ENCODE peak calls at places on chromosomes 1 and 21, in four cellular contexts. T is astrocyte of the cerebellum, Q is lung, U is IMR-90. W is an unnamed sample.

GRCh38 chr1:34066921-34067603 is 98.0 kb downstream of the CSMD2 start:
- DNase-seq in T (peak), Q (no peak), U (peak), W (peak)

GRCh38 chr1:70718086-70718630 is 307.1 kb downstream of the CTH start:
- DNase-seq in T (no peak), Q (no peak), U (no peak), W (no peak)

GRCh38 chr21:26587621-26588260 is 14.7 kb upstream of the CYYR1 start:
- DNase-seq in T (no peak), Q (no peak), U (peak), W (peak)

GRCh38 chr1:20589331-20590312 is 725 bp downstream of the CDA start:
- DNase-seq in T (no peak), Q (peak), U (peak), W (peak)

GRCh38 chr1:99677416-99677815 is 31.5 kb downstream of the PALMD start:
- DNase-seq in T (no peak), Q (no peak), U (no peak), W (no peak)

GRCh38 chr1:182330303-182330702 is 61.3 kb downstream of the GLUL start:
- DNase-seq in T (peak), Q (no peak), U (no peak), W (no peak)

GRCh38 chr1:150558328-150558727 is 9.1 kb downstream of the ADAMTSL4 start:
- DNase-seq in T (no peak), Q (no peak), U (no peak), W (no peak)

GRCh38 chr1:193657552-193657951 is 471.1 kb upstream of the B3GALT2 start:
- DNase-seq in T (no peak), Q (no peak), U (no peak), W (no peak)

GRCh38 chr1:145891587-145892485 is 6.2 kb upstream of the ANKRD35 start:
- DNase-seq in T (peak), Q (peak), U (peak), W (peak)

GRCh38 chr1:114342376-114342775 is 168.6 kb downstream of the TRIM33 start:
- DNase-seq in T (no peak), Q (no peak), U (no peak), W (no peak)

GRCh38 chr21:44433791-44434567 is 21.3 kb upstream of the LRRC3 start:
- DNase-seq in T (no peak), Q (no peak), U (no peak), W (no peak)

GRCh38 chr21:46096997-46097825 is 701 bp upstream of the COL6A2 start:
- DNase-seq in T (no peak), Q (no peak), U (no peak), W (no peak)

GRCh38 chr1:241639653-241640148 is 468 bp downstream of the CHML start:
- DNase-seq in T (no peak), Q (peak), U (no peak), W (peak)

GRCh38 chr1:225430301-225430700 is 2.5 kb upstream of the LBR start:
- DNase-seq in T (no peak), Q (no peak), U (no peak), W (no peak)

GRCh38 chr21:45327458-45328197 is 39.9 kb upstream of the POFUT2 start:
- DNase-seq in T (no peak), Q (no peak), U (no peak), W (no peak)

GRCh38 chr1:23019851-23020625 is 770 bp downstream of the KDM1A start:
- DNase-seq in T (no peak), Q (peak), U (peak), W (peak)

GRCh38 chr1:201408176-201408814 is 9.2 kb upstream of the LAD1 start:
- DNase-seq in T (peak), Q (peak), U (peak), W (peak)

GRCh38 chr1:245008761-245009160 is 144.4 kb upstream of the HNRNPU start:
- DNase-seq in T (no peak), Q (no peak), U (no peak), W (no peak)

GRCh38 chr1:156082111-156083091 is at the start of gene MEX3A:
- DNase-seq in T (no peak), Q (peak), U (peak), W (peak)

GRCh38 chr1:71087060-71087459 is 6.2 kb upstream of the ZRANB2 start:
- DNase-seq in T (no peak), Q (no peak), U (no peak), W (no peak)

GRCh38 chr1:29471487-29472313 is 235.4 kb downstream of the PTPRU start:
- DNase-seq in T (no peak), Q (no peak), U (no peak), W (no peak)

GRCh38 chr21:26449161-26449560 is 123.9 kb downstream of the CYYR1 start:
- DNase-seq in T (no peak), Q (no peak), U (peak), W (peak)

GRCh38 chr1:226497991-226498689 is 50.4 kb upstream of the STUM start:
- DNase-seq in T (no peak), Q (no peak), U (no peak), W (no peak)

GRCh38 chr1:190154744-190155143 is 322.9 kb downstream of the BRINP3 start:
- DNase-seq in T (no peak), Q (no peak), U (no peak), W (no peak)

GRCh38 chr1:228075801-228076271 is 6.7 kb upstream of the ARF1 start:
- DNase-seq in T (no peak), Q (no peak), U (no peak), W (no peak)

GRCh38 chr1:32438136-32438535 is 26.7 kb upstream of the ZBTB8B start:
- DNase-seq in T (no peak), Q (no peak), U (no peak), W (no peak)

GRCh38 chr1:22906968-22907367 is 65.7 kb downstream of the LACTBL1 start:
- DNase-seq in T (no peak), Q (no peak), U (no peak), W (no peak)

GRCh38 chr1:33655496-33655895 is 183.1 kb downstream of the ZSCAN20 start:
- DNase-seq in T (no peak), Q (no peak), U (no peak), W (no peak)

GRCh38 chr1:23996700-23997229 is 16.6 kb upstream of the SRSF10 start:
- DNase-seq in T (no peak), Q (no peak), U (no peak), W (no peak)

DNA sequence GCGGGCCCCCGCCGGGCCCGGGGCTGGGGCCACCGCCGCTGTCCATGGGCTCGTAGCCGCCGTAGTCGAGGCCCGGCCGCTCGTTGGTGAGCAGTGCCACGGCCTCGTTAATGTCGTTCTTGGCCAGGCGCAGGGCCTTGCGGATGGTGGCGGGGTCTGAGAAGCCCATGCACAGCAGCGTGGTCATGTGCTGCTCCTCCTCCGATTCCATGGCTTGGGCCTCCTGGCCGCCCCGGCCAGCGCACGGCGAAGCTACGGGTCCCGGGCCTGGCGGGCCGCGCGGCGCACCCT is 316 bp downstream of the USP24 start:
- DNase-seq in T (no peak), Q (peak), U (peak), W (peak)
- H3K4me3 ChIP-seq in T (peak), Q (peak), U (peak), W (peak)

GRCh38 chr1:159054427-159054826 is 22.1 kb downstream of the AIM2 start:
- DNase-seq in T (no peak), Q (no peak), U (peak), W (peak)

GRCh38 chr1:159055181-159055621 is 21.4 kb downstream of the AIM2 start:
- DNase-seq in T (peak), Q (no peak), U (no peak), W (no peak)

GRCh38 chr1:159058751-159059150 is 17.8 kb downstream of the AIM2 start:
- DNase-seq in T (no peak), Q (no peak), U (no peak), W (no peak)

GRCh38 chr1:159051436-159051835 is 25.1 kb downstream of the AIM2 start:
- DNase-seq in T (no peak), Q (no peak), U (no peak), W (no peak)

DNA sequence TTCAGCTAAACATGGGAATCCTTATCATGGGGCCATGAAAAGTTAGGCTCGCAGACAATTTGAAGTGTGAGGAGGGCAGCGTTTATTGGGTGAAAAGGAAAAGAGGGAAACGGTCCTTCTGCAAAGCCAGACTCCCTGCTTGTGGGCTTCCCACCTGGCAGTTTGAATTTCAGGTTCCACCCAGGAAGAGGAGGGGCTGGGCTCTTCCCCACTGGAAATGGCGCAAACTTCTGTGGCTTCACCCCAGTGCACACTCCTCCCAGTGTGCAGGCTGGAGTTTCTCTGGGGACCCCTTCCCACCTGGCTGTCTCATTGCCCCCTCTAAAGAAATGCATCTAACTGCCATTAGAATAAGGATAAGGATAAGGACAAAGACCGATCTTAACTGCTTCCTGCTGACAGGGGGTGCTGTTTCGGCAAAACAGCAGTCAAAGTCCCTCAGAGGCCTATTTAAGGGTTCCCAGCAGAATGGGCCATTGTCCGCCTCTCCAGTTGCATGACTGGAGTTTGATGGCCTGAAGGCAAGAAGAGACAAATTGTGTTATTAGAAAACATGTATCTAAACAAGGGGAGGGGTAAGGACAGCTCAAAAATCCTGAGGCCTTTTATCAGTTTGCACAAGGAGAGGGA is 20.4 kb downstream of the AIM2 start:
- DNase-seq in T (no peak), Q (no peak), U (no peak), W (no peak)
- TF ChIP-seq CTCF in T (no peak), Q (no peak), U (no peak), W (no peak)

DNA sequence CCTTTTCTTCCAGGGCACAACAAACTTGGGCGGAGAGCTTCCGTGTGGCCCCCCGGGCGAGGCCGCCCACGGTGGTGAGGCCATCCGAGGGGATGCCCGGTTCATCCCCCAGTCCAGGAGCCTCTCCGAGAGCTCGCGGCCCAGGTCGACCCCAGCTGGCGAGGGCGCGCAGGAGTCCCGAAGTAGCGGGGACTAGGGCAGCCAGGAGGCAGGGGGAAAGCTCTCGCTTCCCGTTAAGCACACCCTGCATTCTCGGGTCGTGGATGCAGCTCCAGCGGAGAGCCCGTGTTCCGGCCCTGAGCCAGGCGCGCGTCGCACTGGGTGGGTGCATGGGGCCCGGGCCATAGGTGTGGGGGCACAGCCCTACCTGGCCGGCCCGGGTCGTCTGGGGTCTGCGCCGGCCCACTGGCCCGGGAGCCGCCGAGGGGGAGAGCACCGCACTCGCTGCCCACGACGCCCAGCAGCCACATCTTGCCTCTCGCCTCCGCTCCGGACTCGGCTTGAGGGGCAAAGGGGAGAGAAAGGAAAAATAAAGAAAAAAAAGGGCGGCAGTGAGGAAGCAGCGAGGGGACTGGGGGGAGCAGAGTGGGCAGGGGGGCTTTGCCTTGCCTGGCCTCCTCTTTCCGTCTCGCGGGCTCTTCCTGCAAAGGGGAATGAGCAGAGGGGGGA is 1.8 kb downstream of the RNF220 start:
- DNase-seq in T (no peak), Q (no peak), U (no peak), W (no peak)
- H3K4me3 ChIP-seq in T (no peak), Q (no peak), U (no peak), W (peak)

GRCh38 chr1:54805981-54806381 is 4.9 kb upstream of the TTC22 start:
- DNase-seq in T (no peak), Q (no peak), U (no peak), W (no peak)

GRCh38 chr1:54800899-54801759 is at the start of gene TTC22:
- DNase-seq in T (no peak), Q (peak), U (no peak), W (no peak)

GRCh38 chr1:54805466-54805865 is 4.3 kb upstream of the TTC22 start:
- DNase-seq in T (no peak), Q (no peak), U (no peak), W (no peak)

GRCh38 chr1:54804471-54805132 is 3.5 kb upstream of the TTC22 start:
- DNase-seq in T (no peak), Q (no peak), U (peak), W (no peak)

DNA sequence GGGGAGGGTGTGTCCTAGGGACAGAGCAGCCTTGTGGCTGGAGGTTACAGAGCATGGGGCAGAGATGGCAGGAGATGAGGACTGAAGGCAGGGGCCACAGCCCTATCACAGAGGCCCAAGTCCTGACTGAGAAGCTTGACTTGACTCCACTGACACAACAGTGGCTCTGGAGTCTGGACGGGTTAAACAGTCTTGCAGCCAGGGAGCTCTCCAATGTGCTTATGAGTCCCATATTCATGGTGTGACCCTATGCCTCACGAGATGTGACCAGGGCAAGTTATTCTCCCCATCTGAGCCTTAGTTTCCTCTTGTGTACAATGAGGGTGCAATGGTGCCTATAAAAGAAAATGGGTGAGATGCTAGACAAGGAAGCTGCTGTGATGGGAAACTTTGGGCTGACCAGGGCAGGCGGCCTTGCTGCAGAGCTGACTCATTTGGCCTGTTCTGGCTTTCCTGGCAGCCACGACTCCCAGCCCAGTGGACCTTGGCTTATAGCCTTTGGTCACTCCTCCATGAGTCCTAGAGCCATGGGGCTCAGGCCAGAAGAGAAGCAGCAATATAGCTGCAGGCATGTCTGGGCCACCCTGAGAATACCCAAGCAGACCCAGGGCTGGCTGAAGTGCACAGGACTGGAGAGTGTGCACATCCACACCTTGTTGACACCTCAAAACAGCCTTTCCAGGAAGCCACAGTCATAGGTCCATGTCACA is 2.8 kb upstream of the TTC22 start:
- DNase-seq in T (no peak), Q (no peak), U (peak), W (no peak)
- TF ChIP-seq CTCF in T (no peak), Q (no peak), U (no peak), W (no peak)

W was measured in astrocyte of the spinal cord.